ENCODE peak calls at places on chromosomes 12 and 14, in nine cellular contexts. H, Y, G, O, U, M, A, T and D are unnamed samples.

GRCh38 chr14:28461379-28461778 is 305.2 kb upstream of the FOXG1 start:
- DNase-seq in H (no peak), G (no peak), A (no peak), M (no peak), T (no peak), Y (no peak), U (no peak), O (no peak), D (no peak)

GRCh38 chr12:34390846-34391700 is 368.8 kb downstream of the ALG10 start:
- DNase-seq in Y (no peak), T (no peak), G (no peak), O (no peak), H (no peak), A (peak), M (peak), U (no peak), D (no peak)

GRCh38 chr12:44972746-44973421 is 78.0 kb downstream of the DBX2 start:
- DNase-seq in Y (peak), M (no peak), O (no peak), H (no peak), A (no peak), T (no peak), G (no peak), U (no peak), D (no peak)

GRCh38 chr12:81809829-81810595 is 50.9 kb upstream of the PPFIA2 start:
- DNase-seq in A (no peak), H (no peak), T (no peak), G (no peak), M (no peak), O (no peak), Y (no peak), U (no peak), D (no peak)

GRCh38 chr12:117069926-117070900 is 29.0 kb downstream of the TESC start:
- DNase-seq in T (no peak), O (no peak), H (no peak), G (no peak), A (no peak), U (no peak), M (no peak), Y (no peak), D (no peak)

GRCh38 chr14:104982548-104983230 is 2.9 kb upstream of the CLBA1 start:
- DNase-seq in H (no peak), M (no peak), O (no peak), G (no peak), A (no peak), U (no peak), Y (no peak), T (no peak), D (no peak)

GRCh38 chr12:83660727-83661126 is 974.0 kb downstream of the TMTC2 start:
- DNase-seq in G (no peak), Y (no peak), A (no peak), U (no peak), H (no peak), O (no peak), T (no peak), M (no peak), D (no peak)

GRCh38 chr12:34625116-34625515 is 602.8 kb downstream of the ALG10 start:
- DNase-seq in A (no peak), U (no peak), G (no peak), T (no peak), H (no peak), O (peak), Y (no peak), M (no peak), D (no peak)

GRCh38 chr14:58565834-58566233 is 71.9 kb upstream of the DACT1 start:
- DNase-seq in M (no peak), O (no peak), G (no peak), T (no peak), Y (no peak), A (no peak), H (no peak), U (no peak), D (no peak)

GRCh38 chr14:62957562-62957961 is 87.7 kb downstream of the KCNH5 start:
- DNase-seq in Y (no peak), H (no peak), A (no peak), U (no peak), G (no peak), M (no peak), T (no peak), O (no peak), D (no peak)

GRCh38 chr12:112676526-112676925 is 115.0 kb upstream of the RPH3A start:
- DNase-seq in Y (no peak), O (no peak), M (no peak), T (no peak), G (no peak), U (no peak), A (no peak), H (no peak), D (no peak)

GRCh38 chr12:96141216-96141944 is 52.8 kb upstream of the ELK3 start:
- DNase-seq in Y (no peak), M (no peak), A (no peak), U (no peak), G (no peak), T (no peak), H (no peak), O (no peak), D (no peak)

GRCh38 chr14:61322799-61323290 is 1.5 kb downstream of the PRKCH start:
- DNase-seq in T (no peak), M (no peak), O (no peak), G (no peak), H (no peak), Y (no peak), A (no peak), U (peak), D (no peak)

GRCh38 chr14:52960627-52961026 is 9.8 kb upstream of the FERMT2 start:
- DNase-seq in U (no peak), Y (no peak), M (no peak), H (no peak), O (no peak), G (no peak), T (no peak), A (no peak), D (no peak)

GRCh38 chr12:124385219-124385969 is 90.5 kb downstream of the RFLNA start:
- DNase-seq in Y (no peak), O (no peak), M (no peak), A (no peak), U (no peak), H (no peak), T (no peak), G (no peak), D (no peak)

GRCh38 chr12:63897931-63898330 is 53.4 kb downstream of the SRGAP1 start:
- DNase-seq in A (no peak), M (no peak), H (no peak), Y (no peak), G (no peak), O (no peak), U (no peak), T (no peak), D (no peak)

GRCh38 chr14:104933721-104934379 is 9.2 kb downstream of the PLD4 start:
- DNase-seq in U (no peak), H (no peak), T (no peak), M (no peak), Y (peak), G (no peak), O (no peak), A (peak), D (no peak)

GRCh38 chr14:101049511-101049910 is 146.0 kb upstream of the RTL1 start:
- DNase-seq in Y (no peak), M (no peak), A (no peak), U (no peak), O (no peak), T (no peak), H (no peak), G (no peak), D (no peak)

GRCh38 chr12:79487386-79488110 is 203.2 kb downstream of the PAWR start:
- DNase-seq in M (no peak), H (peak), O (no peak), A (no peak), T (no peak), Y (no peak), G (no peak), U (no peak), D (no peak)

GRCh38 chr14:67446371-67447032 is 34.5 kb upstream of the PLEK2 start:
- DNase-seq in Y (no peak), U (no peak), T (no peak), H (no peak), G (no peak), O (no peak), M (no peak), A (no peak), D (no peak)

GRCh38 chr14:77903233-77903632 is 103.3 kb downstream of the ADCK1 start:
- DNase-seq in H (no peak), T (no peak), M (no peak), A (no peak), G (no peak), Y (no peak), O (no peak), U (no peak), D (no peak)

GRCh38 chr12:101663298-101663697 is 34.1 kb upstream of the CHPT1 start:
- DNase-seq in Y (no peak), A (no peak), G (no peak), H (no peak), M (no peak), T (no peak), O (no peak), U (no peak), D (no peak)

GRCh38 chr14:22560638-22561365 is 28.2 kb downstream of the DAD1 start:
- DNase-seq in M (no peak), T (no peak), H (no peak), G (no peak), O (peak), Y (no peak), A (peak), U (no peak), D (no peak)

GRCh38 chr12:113365639-113366395 is 7.4 kb downstream of the PLBD2 start:
- DNase-seq in M (no peak), O (no peak), T (no peak), Y (no peak), A (no peak), G (no peak), U (no peak), H (no peak), D (no peak)